ENCODE peak calls at places on chromosome 9, in four cellular contexts. One of them, this sample, is unnamed.

GRCh38 chr9:91736311-91736710 is 213.7 kb downstream of the ROR2 start:
- DNase-seq in retina: no peak
- DNase-seq in substantia nigra: no peak
- DNase-seq in posterior cingulate gyrus: no peak
- DNase-seq in this sample: no peak

GRCh38 chr9:133237271-133237731 is 28.3 kb upstream of the OBP2B start:
- DNase-seq in substantia nigra: no peak
- DNase-seq in retina: peak
- DNase-seq in posterior cingulate gyrus: no peak
- DNase-seq in this sample: no peak

GRCh38 chr9:131402073-131402472 is 8.2 kb downstream of the PRRC2B start:
- DNase-seq in substantia nigra: no peak
- DNase-seq in retina: no peak
- DNase-seq in posterior cingulate gyrus: no peak
- DNase-seq in this sample: no peak

GRCh38 chr9:91253488-91253887 is 108.2 kb downstream of the AUH start:
- DNase-seq in posterior cingulate gyrus: no peak
- DNase-seq in substantia nigra: no peak
- DNase-seq in retina: no peak
- DNase-seq in this sample: no peak

GRCh38 chr9:114525505-114525904 is 20.2 kb upstream of the WHRN start:
- DNase-seq in substantia nigra: no peak
- DNase-seq in retina: no peak
- DNase-seq in posterior cingulate gyrus: no peak
- DNase-seq in this sample: no peak

GRCh38 chr9:68979538-68980314 is 34.2 kb downstream of the PRKACG start:
- DNase-seq in posterior cingulate gyrus: peak
- DNase-seq in substantia nigra: no peak
- DNase-seq in retina: peak
- DNase-seq in this sample: no peak

GRCh38 chr9:35357116-35357515 is 132.8 kb upstream of the RUSC2 start:
- DNase-seq in retina: no peak
- DNase-seq in substantia nigra: no peak
- DNase-seq in posterior cingulate gyrus: no peak
- DNase-seq in this sample: no peak

GRCh38 chr9:15696979-15697378 is 144.1 kb downstream of the CCDC171 start:
- DNase-seq in retina: no peak
- DNase-seq in substantia nigra: no peak
- DNase-seq in posterior cingulate gyrus: no peak
- DNase-seq in this sample: no peak

GRCh38 chr9:33393581-33393980 is 8.8 kb downstream of the AQP7 start:
- DNase-seq in substantia nigra: no peak
- DNase-seq in posterior cingulate gyrus: no peak
- DNase-seq in retina: no peak
- DNase-seq in this sample: no peak

GRCh38 chr9:122350577-122351355 is 20.1 kb upstream of the PTGS1 start:
- DNase-seq in retina: peak
- DNase-seq in substantia nigra: peak
- DNase-seq in posterior cingulate gyrus: peak
- DNase-seq in this sample: peak

GRCh38 chr9:69130456-69131441 is 43.3 kb upstream of the TJP2 start:
- DNase-seq in substantia nigra: no peak
- DNase-seq in posterior cingulate gyrus: no peak
- DNase-seq in retina: peak
- DNase-seq in this sample: no peak

GRCh38 chr9:445033-445432 is 230.4 kb downstream of the DOCK8 start:
- DNase-seq in substantia nigra: no peak
- DNase-seq in retina: no peak
- DNase-seq in posterior cingulate gyrus: no peak
- DNase-seq in this sample: no peak

GRCh38 chr9:86990276-86990675 is 43.0 kb upstream of the GAS1 start:
- DNase-seq in posterior cingulate gyrus: no peak
- DNase-seq in retina: no peak
- DNase-seq in substantia nigra: no peak
- DNase-seq in this sample: no peak

This sample was measured in effector CD8-positive, alpha-beta T cell.